ENCODE peak calls at places on chromosomes 7 and 10, in four cellular contexts. P is H9, I is neuronal stem cell, Y is IMR-90. C is an unnamed sample.

GRCh38 chr7:701086-701671 is 25.3 kb upstream of the DNAAF5 start:
- DNase-seq in P (no peak), I (no peak), Y (no peak), C (no peak)

GRCh38 chr7:73717991-73718405 is 1.5 kb downstream of the STX1A start:
- DNase-seq in P (no peak), I (no peak), Y (peak), C (peak)

GRCh38 chr7:98323597-98324322 is 42.3 kb downstream of the BRI3 start:
- DNase-seq in P (peak), I (peak), Y (peak), C (peak)

GRCh38 chr7:90383422-90383821 is 19.8 kb upstream of the CLDN12 start:
- DNase-seq in P (no peak), I (no peak), Y (peak), C (no peak)

GRCh38 chr7:36291387-36292316 is 98.0 kb upstream of the ANLN start:
- DNase-seq in P (peak), I (peak), Y (peak), C (peak)

GRCh38 chr10:51251110-51251509 is 176.8 kb downstream of the PRKG1 start:
- DNase-seq in P (no peak), I (no peak), Y (no peak), C (no peak)

GRCh38 chr10:97416565-97416964 is 9.4 kb upstream of the PGAM1 start:
- DNase-seq in P (no peak), I (no peak), Y (no peak), C (no peak)

GRCh38 chr10:124008187-124008970 is 85.0 kb downstream of the CHST15 start:
- DNase-seq in P (no peak), I (no peak), Y (no peak), C (no peak)

GRCh38 chr7:125391921-125392320 is 462.3 kb upstream of the POT1 start:
- DNase-seq in P (no peak), I (no peak), Y (no peak), C (no peak)

GRCh38 chr10:58152698-58153263 is 114.9 kb downstream of the IPMK start:
- DNase-seq in P (peak), I (peak), Y (peak), C (peak)

GRCh38 chr10:128064615-128065580 is 61.3 kb downstream of the MKI67 start:
- DNase-seq in P (no peak), I (no peak), Y (peak), C (peak)

GRCh38 chr10:108850138-108850854 is 1073.0 kb downstream of the XPNPEP1 start:
- DNase-seq in P (no peak), I (no peak), Y (no peak), C (no peak)

GRCh38 chr10:89553064-89553734 is 17.8 kb upstream of the SLC16A12 start:
- DNase-seq in P (no peak), I (no peak), Y (peak), C (peak)

GRCh38 chr7:155509725-155510551 is 36.4 kb downstream of the CNPY1 start:
- DNase-seq in P (peak), I (no peak), Y (no peak), C (no peak)

GRCh38 chr7:94615641-94616040 is 40.3 kb downstream of the SGCE start:
- DNase-seq in P (no peak), I (no peak), Y (no peak), C (no peak)

GRCh38 chr10:8034666-8035640 is 19.5 kb upstream of the GATA3 start:
- DNase-seq in P (no peak), I (peak), Y (no peak), C (no peak)

GRCh38 chr7:138000081-138000701 is 1.7 kb downstream of the CREB3L2 start:
- DNase-seq in P (peak), I (peak), Y (peak), C (peak)

GRCh38 chr7:100210803-100211202 is 8.9 kb upstream of the PVRIG start:
- DNase-seq in P (no peak), I (no peak), Y (no peak), C (no peak)

GRCh38 chr7:47170516-47170915 is 411.4 kb downstream of the TNS3 start:
- DNase-seq in P (no peak), I (no peak), Y (peak), C (peak)

GRCh38 chr10:93110472-93111146 is 36.9 kb downstream of the CYP26A1 start:
- DNase-seq in P (no peak), I (no peak), Y (no peak), C (no peak)

GRCh38 chr10:114684085-114684821 is 26.2 kb upstream of the ABLIM1 start:
- DNase-seq in P (no peak), I (no peak), Y (peak), C (peak)

GRCh38 chr7:112283382-112283910 is 77.0 kb downstream of the ZNF277 start:
- DNase-seq in P (no peak), I (no peak), Y (no peak), C (no peak)

GRCh38 chr7:117083648-117084047 is 130.3 kb downstream of the ST7 start:
- DNase-seq in P (no peak), I (no peak), Y (no peak), C (no peak)

GRCh38 chr7:110170762-110171161 is 920.2 kb upstream of the LRRN3 start:
- DNase-seq in P (no peak), I (no peak), Y (peak), C (no peak)

GRCh38 chr10:94112321-94112720 is 118.6 kb downstream of the PLCE1 start:
- DNase-seq in P (no peak), I (no peak), Y (no peak), C (no peak)

GRCh38 chr7:141702047-141702567 is at the start of gene DENND11:
- DNase-seq in P (no peak), I (peak), Y (peak), C (peak)

GRCh38 chr10:1661861-1662260 is 75.5 kb downstream of the ADARB2 start:
- DNase-seq in P (no peak), I (no peak), Y (no peak), C (no peak)

GRCh38 chr7:106313456-106313891 is 28.7 kb upstream of the NAMPT start:
- DNase-seq in P (no peak), I (no peak), Y (peak), C (peak)

GRCh38 chr10:28906934-28907333 is 229.6 kb downstream of the BAMBI start:
- DNase-seq in P (no peak), I (no peak), Y (peak), C (peak)

GRCh38 chr7:21923663-21924062 is 22.0 kb downstream of the CDCA7L start:
- DNase-seq in P (no peak), I (peak), Y (peak), C (no peak)

GRCh38 chr10:35498693-35499092 is 106.4 kb upstream of the GJD4 start:
- DNase-seq in P (no peak), I (no peak), Y (no peak), C (no peak)

GRCh38 chr10:44068716-44069482 is 316.0 kb downstream of the CXCL12 start:
- DNase-seq in P (no peak), I (no peak), Y (peak), C (no peak)

GRCh38 chr10:50421026-50421719 is 169.9 kb upstream of the ASAH2 start:
- DNase-seq in P (peak), I (no peak), Y (peak), C (no peak)

GRCh38 chr7:99171731-99172130 is 27.8 kb upstream of the SMURF1 start:
- DNase-seq in P (no peak), I (no peak), Y (peak), C (no peak)

GRCh38 chr10:77165445-77166316 is 471.9 kb downstream of the KCNMA1 start:
- DNase-seq in P (peak), I (peak), Y (peak), C (peak)

GRCh38 chr10:50423448-50423847 is 172.1 kb upstream of the ASAH2 start:
- DNase-seq in P (no peak), I (no peak), Y (no peak), C (no peak)

GRCh38 chr7:117019786-117020604 is 66.7 kb downstream of the ST7 start:
- DNase-seq in P (peak), I (peak), Y (peak), C (peak)

GRCh38 chr10:119496282-119496681 is 46.2 kb downstream of the RGS10 start:
- DNase-seq in P (no peak), I (no peak), Y (no peak), C (peak)

GRCh38 chr10:119495545-119495944 is 47.0 kb downstream of the RGS10 start:
- DNase-seq in P (no peak), I (no peak), Y (no peak), C (no peak)

GRCh38 chr10:119493155-119493554 is 49.4 kb downstream of the RGS10 start:
- DNase-seq in P (no peak), I (no peak), Y (no peak), C (no peak)

GRCh38 chr10:119495061-119495505 is 47.4 kb downstream of the RGS10 start:
- DNase-seq in P (no peak), I (no peak), Y (peak), C (no peak)

DNA sequence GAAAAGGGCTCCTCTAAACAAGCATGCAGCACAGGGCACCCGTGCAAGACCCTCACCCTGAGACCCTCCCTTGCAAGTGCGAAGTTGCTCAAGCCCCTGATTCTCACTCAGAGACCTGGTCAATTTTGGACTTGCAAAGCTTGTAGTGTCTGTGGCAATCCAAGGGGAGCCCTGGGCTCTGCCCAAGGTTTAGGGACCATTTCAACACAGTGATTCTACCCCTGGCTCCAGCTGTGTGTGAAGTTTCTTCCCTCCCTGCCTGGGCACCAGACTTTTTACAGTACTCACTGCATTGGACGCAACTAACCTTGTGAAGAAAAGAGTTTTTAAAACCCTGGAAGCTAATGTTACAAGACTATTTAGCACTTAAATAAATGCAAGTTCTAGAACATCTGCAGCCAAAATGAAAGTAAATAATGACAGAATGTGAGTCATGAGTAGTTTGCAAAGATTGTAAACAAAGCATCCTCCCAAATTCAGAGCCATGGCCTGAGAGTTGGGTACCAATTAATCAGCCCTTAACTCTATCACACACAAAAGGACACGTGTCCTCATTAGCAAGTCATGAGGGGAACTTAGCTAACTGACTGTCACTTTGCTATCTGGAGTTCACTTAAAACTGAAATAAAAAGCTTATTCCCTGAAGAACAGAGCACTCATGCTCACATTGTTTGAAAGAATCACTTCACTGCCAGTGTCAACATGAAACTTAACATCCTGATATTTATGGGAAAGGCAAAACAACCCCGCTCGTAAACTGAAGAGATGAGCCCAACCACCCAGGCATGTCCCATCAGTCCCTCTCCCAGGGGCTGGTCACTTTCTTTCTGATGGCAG is 48.1 kb downstream of the RGS10 start:
- DNase-seq in P (no peak), I (no peak), Y (peak), C (no peak)
- H3K4me2 ChIP-seq in P (no peak), I (no peak), Y (peak), C (no peak)

DNA sequence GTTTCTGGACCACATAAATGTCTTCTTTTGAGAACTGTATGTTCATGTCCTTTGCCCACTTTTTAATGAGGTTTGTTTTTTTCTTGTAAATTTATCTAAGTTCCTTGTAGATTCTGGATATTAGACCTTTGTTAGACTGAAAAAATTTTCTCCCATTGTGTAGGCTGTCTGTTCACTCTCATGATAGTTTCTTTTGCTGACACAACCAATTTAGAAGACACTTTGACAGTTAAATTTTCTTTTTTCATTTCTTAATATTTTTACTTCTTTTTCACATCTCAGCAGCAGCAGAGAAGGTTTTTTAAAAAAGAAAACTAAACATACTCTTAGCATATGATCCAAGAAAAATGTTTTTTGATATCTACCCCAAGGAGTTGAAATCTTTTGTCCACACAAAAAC is 61.8 kb downstream of the RNF32 start:
- DNase-seq in P (no peak), I (no peak), Y (no peak), C (no peak)
- H4K8ac ChIP-seq in P (no peak), I (no peak), Y (no peak), C (no peak)

DNA sequence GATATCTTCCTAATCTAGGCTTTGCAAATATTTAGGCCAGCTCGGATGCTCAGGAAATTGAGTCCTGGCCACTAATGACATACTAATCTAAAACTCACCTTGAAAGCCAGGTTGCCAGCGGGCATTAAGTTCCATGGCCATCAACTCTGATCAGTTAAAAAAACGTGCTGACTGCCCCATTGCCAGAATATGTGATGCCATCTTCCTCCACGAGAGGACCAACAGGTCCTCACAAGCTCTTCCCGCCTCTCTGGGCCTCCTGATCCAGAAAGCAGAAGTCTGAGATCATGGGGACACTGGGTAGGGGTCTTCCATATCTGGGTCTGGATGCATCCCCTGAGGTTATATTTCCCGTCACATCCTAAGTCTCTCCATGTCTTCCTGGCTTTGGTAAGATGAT is 311.3 kb downstream of the TCERG1L start:
- DNase-seq in P (no peak), I (no peak), Y (no peak), C (no peak)
- H3K4me2 ChIP-seq in P (no peak), I (no peak), Y (no peak), C (no peak)

GRCh38 chr7:40826419-40827216 is 691.8 kb downstream of the SUGCT start:
- DNase-seq in P (no peak), I (peak), Y (peak), C (peak)
- H4K8ac ChIP-seq in P (no peak), I (no peak), Y (peak), C (peak)

DNA sequence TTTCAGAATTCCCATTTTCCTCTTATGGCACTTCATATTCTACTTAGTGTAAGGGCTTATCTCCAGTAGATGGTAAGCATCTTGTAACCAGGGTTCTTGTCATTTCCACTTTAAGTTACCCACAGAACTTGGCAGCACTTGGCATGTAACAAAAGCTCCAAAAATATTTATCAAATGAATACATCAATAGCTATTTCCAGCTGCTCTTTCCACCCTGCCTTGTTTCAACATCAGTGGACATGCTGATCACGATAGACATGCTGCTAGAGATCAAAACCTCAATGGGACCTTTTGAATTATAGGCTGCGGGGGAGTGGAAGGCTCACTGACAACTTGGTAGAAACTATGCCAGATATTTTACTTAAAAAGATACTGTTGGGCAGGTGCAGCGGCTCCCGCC is 32.9 kb downstream of the HOXA1 start:
- DNase-seq in P (no peak), I (no peak), Y (no peak), C (no peak)
- H3K4me2 ChIP-seq in P (no peak), I (no peak), Y (no peak), C (no peak)

DNA sequence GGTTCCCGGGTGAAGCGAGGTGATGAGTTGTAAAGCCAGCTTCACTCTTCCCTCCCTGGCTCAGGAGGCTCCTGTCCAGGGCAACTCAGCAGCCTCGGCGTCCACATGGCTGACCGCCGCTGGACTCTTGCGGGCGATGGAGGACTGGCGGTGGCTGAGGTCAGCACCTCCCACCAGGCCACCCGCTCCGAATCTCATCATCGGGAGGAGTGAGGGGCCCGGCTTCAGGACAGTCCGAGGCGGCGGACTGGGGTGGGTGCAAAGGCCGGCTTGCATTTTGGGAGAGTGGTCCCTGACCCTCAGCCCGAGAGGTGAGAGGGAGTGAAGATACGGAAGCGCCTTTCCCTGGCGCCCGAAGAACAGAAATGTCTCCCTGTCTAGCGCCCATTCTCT is 760 bp downstream of the DNAJB12 start:
- DNase-seq in P (no peak), I (no peak), Y (peak), C (peak)
- H4K8ac ChIP-seq in P (no peak), I (no peak), Y (peak), C (peak)

GRCh38 chr7:152366662-152367061 is 69.1 kb downstream of the KMT2C start:
- DNase-seq in P (no peak), I (no peak), Y (no peak), C (no peak)
- H3K4me2 ChIP-seq in P (no peak), I (no peak), Y (peak), C (no peak)

DNA sequence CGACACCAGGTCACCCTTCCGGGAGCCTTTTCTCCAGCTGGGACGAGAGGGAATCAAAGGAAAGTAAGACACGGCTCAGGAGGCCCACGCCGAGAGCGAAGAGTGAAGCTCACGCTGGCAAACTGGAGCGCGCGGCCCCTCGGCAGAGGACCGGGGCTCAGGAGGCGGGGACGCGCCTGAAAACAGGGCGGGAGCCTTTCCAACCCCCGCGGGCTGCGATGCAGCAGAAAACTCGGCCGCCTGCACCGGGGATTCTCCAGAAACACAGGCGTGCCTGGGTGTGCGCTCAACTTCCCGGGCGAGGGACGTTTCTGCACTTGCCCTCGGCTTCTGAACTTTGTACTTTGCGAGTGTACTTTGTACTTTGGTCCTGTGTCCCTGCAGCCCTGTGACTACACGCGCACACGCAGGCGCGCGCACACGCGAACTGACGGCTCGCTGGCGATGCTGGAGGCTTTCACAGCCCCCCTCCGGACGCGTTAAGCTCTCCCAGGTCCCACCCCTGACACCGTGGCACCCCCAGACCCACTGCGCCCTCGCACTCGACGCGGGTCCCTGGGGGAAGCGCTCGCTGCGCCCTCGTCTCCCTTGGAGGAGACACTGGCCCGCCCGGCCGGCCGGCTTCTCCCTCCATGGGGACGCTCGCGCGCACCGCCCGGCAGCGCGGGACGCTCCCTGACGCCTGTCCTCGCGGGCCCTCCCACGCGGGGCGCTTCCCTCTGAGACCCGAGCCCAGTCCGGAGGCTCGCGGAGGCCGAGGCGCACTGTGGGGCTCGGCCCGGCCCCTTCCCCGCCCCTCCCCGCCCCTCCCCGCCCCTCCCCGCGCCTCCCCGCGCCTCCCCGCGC is 588 bp upstream of the PAOX start:
- DNase-seq in P (peak), I (peak), Y (peak), C (peak)
- H4K8ac ChIP-seq in P (no peak), I (no peak), Y (peak), C (peak)

DNA sequence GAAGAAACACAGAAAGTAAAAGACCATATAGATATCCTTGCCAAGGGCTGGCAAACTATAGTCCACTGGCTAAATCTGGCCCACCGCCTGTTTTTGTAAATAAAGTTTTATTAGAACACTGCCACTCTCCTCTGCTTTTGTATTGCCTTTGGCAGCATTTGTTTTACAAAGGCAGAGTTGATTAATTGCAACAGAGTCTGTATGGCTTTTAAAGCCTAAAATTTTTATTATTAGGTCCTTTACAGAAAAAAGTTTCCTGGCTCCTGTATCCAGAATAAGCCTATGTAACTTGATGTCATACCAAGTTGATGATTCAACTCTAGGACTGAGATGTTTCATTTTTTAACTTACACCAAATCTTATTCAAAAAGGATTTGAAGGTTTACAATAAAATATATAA is 31.7 kb downstream of the CPED1 start:
- DNase-seq in P (no peak), I (no peak), Y (peak), C (peak)
- H3K4me2 ChIP-seq in P (no peak), I (no peak), Y (no peak), C (no peak)

GRCh38 chr10:73910401-73910763 is 550 bp upstream of the PLAU start:
- DNase-seq in P (no peak), I (no peak), Y (peak), C (no peak)
- H4K8ac ChIP-seq in P (no peak), I (no peak), Y (peak), C (peak)